ENCODE peak calls at places on chromosomes 5 and 9, in five cellular contexts. One of them, this sample, is unnamed.

GRCh38 chr5:124859027-124859426 is 112.6 kb upstream of the ZNF608 start:
- DNase-seq in K562: no peak
- DNase-seq in GM12878: no peak
- DNase-seq in HepG2: no peak
- DNase-seq in H1: no peak
- DNase-seq in this sample: no peak

GRCh38 chr9:110257097-110257955 is 1.0 kb upstream of the TXN start:
- DNase-seq in GM12878: no peak
- DNase-seq in H1: no peak
- DNase-seq in K562: no peak
- DNase-seq in HepG2: peak; percentile 27
- DNase-seq in this sample: no peak

GRCh38 chr5:38725419-38725865 is 120.4 kb upstream of the OSMR start:
- DNase-seq in HepG2: no peak
- DNase-seq in H1: no peak
- DNase-seq in K562: no peak
- DNase-seq in GM12878: no peak
- DNase-seq in this sample: no peak

GRCh38 chr5:887947-888640 is 4.5 kb downstream of the BRD9 start:
- DNase-seq in HepG2: no peak
- DNase-seq in K562: no peak
- DNase-seq in H1: no peak
- DNase-seq in GM12878: no peak
- DNase-seq in this sample: no peak

GRCh38 chr5:159917919-159918487 is 1.7 kb downstream of the ADRA1B start:
- DNase-seq in HepG2: no peak
- DNase-seq in H1: no peak
- DNase-seq in GM12878: no peak
- DNase-seq in K562: no peak
- DNase-seq in this sample: no peak

GRCh38 chr5:145509336-145510150 is 325.6 kb downstream of the PRELID2 start:
- DNase-seq in K562: no peak
- DNase-seq in H1: no peak
- DNase-seq in HepG2: no peak
- DNase-seq in GM12878: no peak
- DNase-seq in this sample: no peak

GRCh38 chr9:37969130-37969529 is 65.2 kb upstream of the SLC25A51 start:
- DNase-seq in HepG2: peak; percentile 73
- DNase-seq in GM12878: no peak
- DNase-seq in K562: peak; percentile 70
- DNase-seq in H1: no peak
- DNase-seq in this sample: no peak

GRCh38 chr5:14767942-14768837 is 103.4 kb downstream of the ANKH start:
- DNase-seq in H1: no peak
- DNase-seq in HepG2: peak; percentile 15
- DNase-seq in K562: no peak
- DNase-seq in GM12878: no peak
- DNase-seq in this sample: no peak

GRCh38 chr5:175710361-175710760 is 52.5 kb downstream of the HRH2 start:
- DNase-seq in K562: no peak
- DNase-seq in H1: no peak
- DNase-seq in GM12878: no peak
- DNase-seq in HepG2: no peak
- DNase-seq in this sample: peak; percentile 5

GRCh38 chr9:135123735-135124134 is 36.3 kb downstream of the OLFM1 start:
- DNase-seq in HepG2: no peak
- DNase-seq in GM12878: no peak
- DNase-seq in H1: no peak
- DNase-seq in K562: no peak
- DNase-seq in this sample: no peak

GRCh38 chr9:111572945-111573604 is 26.4 kb downstream of the PTGR1 start:
- DNase-seq in HepG2: no peak
- DNase-seq in GM12878: no peak
- DNase-seq in H1: no peak
- DNase-seq in K562: no peak
- DNase-seq in this sample: no peak

GRCh38 chr9:1284727-1285126 is 234.6 kb downstream of the DMRT2 start:
- DNase-seq in GM12878: no peak
- DNase-seq in K562: no peak
- DNase-seq in HepG2: no peak
- DNase-seq in H1: no peak
- DNase-seq in this sample: no peak

GRCh38 chr5:64789457-64789856 is 20.7 kb downstream of the CWC27 start:
- DNase-seq in H1: no peak
- DNase-seq in HepG2: no peak
- DNase-seq in K562: no peak
- DNase-seq in GM12878: no peak
- DNase-seq in this sample: no peak

GRCh38 chr5:143606043-143606752 is 202.7 kb upstream of the NR3C1 start:
- DNase-seq in H1: no peak
- DNase-seq in K562: no peak
- DNase-seq in HepG2: no peak
- DNase-seq in GM12878: peak; percentile 73
- DNase-seq in this sample: no peak

GRCh38 chr9:136138566-136138965 is 19.9 kb upstream of the TMEM250 start:
- DNase-seq in H1: peak; percentile 66
- DNase-seq in HepG2: peak; percentile 44
- DNase-seq in GM12878: no peak
- DNase-seq in K562: peak; percentile 81
- DNase-seq in this sample: peak; percentile 94

GRCh38 chr9:37454238-37454637 is 11.0 kb downstream of the ZBTB5 start:
- DNase-seq in H1: no peak
- DNase-seq in HepG2: peak; percentile 58
- DNase-seq in K562: no peak
- DNase-seq in GM12878: no peak
- DNase-seq in this sample: no peak

GRCh38 chr5:54176066-54176835 is 134.1 kb downstream of the ARL15 start:
- DNase-seq in GM12878: no peak
- DNase-seq in H1: no peak
- DNase-seq in HepG2: no peak
- DNase-seq in K562: no peak
- DNase-seq in this sample: no peak

GRCh38 chr5:73380710-73381586 is 67.6 kb downstream of the FOXD1 start:
- DNase-seq in HepG2: no peak
- DNase-seq in K562: no peak
- DNase-seq in H1: no peak
- DNase-seq in GM12878: no peak
- DNase-seq in this sample: no peak

GRCh38 chr9:95552814-95553546 is 36.2 kb upstream of the PTCH1 start:
- DNase-seq in HepG2: no peak
- DNase-seq in K562: no peak
- DNase-seq in GM12878: no peak
- DNase-seq in H1: peak; percentile 73
- DNase-seq in this sample: peak; percentile 52

GRCh38 chr9:108478431-108478837 is 377.4 kb downstream of the ACTL7B start:
- DNase-seq in GM12878: no peak
- DNase-seq in HepG2: no peak
- DNase-seq in K562: no peak
- DNase-seq in H1: no peak
- DNase-seq in this sample: no peak

GRCh38 chr5:179125789-179126505 is 65.8 kb downstream of the ZNF354C start:
- DNase-seq in K562: no peak
- DNase-seq in HepG2: no peak
- DNase-seq in GM12878: no peak
- DNase-seq in H1: no peak
- DNase-seq in this sample: no peak

GRCh38 chr5:145661737-145662530 is 173.2 kb downstream of the PRELID2 start:
- DNase-seq in H1: no peak
- DNase-seq in GM12878: no peak
- DNase-seq in K562: no peak
- DNase-seq in HepG2: no peak
- DNase-seq in this sample: no peak

GRCh38 chr5:127838661-127839060 is 135.5 kb downstream of the CCDC192 start:
- DNase-seq in H1: no peak
- DNase-seq in K562: no peak
- DNase-seq in GM12878: no peak
- DNase-seq in HepG2: no peak
- DNase-seq in this sample: no peak

GRCh38 chr9:115653231-115653630 is 500.4 kb upstream of the PAPPA start:
- DNase-seq in H1: no peak
- DNase-seq in GM12878: no peak
- DNase-seq in HepG2: no peak
- DNase-seq in K562: no peak
- DNase-seq in this sample: no peak

GRCh38 chr9:95138474-95138873 is 179.0 kb downstream of the FANCC start:
- DNase-seq in GM12878: no peak
- DNase-seq in HepG2: no peak
- DNase-seq in H1: no peak
- DNase-seq in K562: no peak
- DNase-seq in this sample: peak; percentile 60

GRCh38 chr5:116078199-116078598 is 6.6 kb upstream of the COMMD10 start:
- DNase-seq in K562: no peak
- DNase-seq in HepG2: no peak
- DNase-seq in GM12878: no peak
- DNase-seq in H1: no peak
- DNase-seq in this sample: no peak

GRCh38 chr9:21873540-21874221 is 71.2 kb downstream of the MTAP start:
- DNase-seq in H1: no peak
- DNase-seq in GM12878: no peak
- DNase-seq in HepG2: no peak
- DNase-seq in K562: no peak
- DNase-seq in this sample: no peak

GRCh38 chr5:81417052-81417451 is 23.1 kb upstream of the ACOT12 start:
- DNase-seq in H1: no peak
- DNase-seq in HepG2: no peak
- DNase-seq in K562: no peak
- DNase-seq in GM12878: no peak
- DNase-seq in this sample: no peak

GRCh38 chr5:143061161-143061945 is 291.2 kb downstream of the ARHGAP26 start:
- DNase-seq in HepG2: no peak
- DNase-seq in GM12878: no peak
- DNase-seq in H1: no peak
- DNase-seq in K562: no peak
- DNase-seq in this sample: no peak

GRCh38 chr9:101027733-101028345 is 688 bp upstream of the PLPPR1 start:
- DNase-seq in H1: no peak
- DNase-seq in K562: no peak
- DNase-seq in HepG2: peak; percentile 67
- DNase-seq in GM12878: no peak
- DNase-seq in this sample: no peak

GRCh38 chr5:172572440-172572839 is 68.6 kb upstream of the NEURL1B start:
- DNase-seq in GM12878: no peak
- DNase-seq in K562: no peak
- DNase-seq in HepG2: no peak
- DNase-seq in H1: no peak
- DNase-seq in this sample: no peak
- TF ChIP-seq ATF2 in GM12878: no peak
- TF ChIP-seq ATF2 in K562: no peak
- TF ChIP-seq ATF2 in HepG2: no peak
- TF ChIP-seq ATF2 in H1: no peak
- TF ChIP-seq ATF2 in this sample: no peak

DNA sequence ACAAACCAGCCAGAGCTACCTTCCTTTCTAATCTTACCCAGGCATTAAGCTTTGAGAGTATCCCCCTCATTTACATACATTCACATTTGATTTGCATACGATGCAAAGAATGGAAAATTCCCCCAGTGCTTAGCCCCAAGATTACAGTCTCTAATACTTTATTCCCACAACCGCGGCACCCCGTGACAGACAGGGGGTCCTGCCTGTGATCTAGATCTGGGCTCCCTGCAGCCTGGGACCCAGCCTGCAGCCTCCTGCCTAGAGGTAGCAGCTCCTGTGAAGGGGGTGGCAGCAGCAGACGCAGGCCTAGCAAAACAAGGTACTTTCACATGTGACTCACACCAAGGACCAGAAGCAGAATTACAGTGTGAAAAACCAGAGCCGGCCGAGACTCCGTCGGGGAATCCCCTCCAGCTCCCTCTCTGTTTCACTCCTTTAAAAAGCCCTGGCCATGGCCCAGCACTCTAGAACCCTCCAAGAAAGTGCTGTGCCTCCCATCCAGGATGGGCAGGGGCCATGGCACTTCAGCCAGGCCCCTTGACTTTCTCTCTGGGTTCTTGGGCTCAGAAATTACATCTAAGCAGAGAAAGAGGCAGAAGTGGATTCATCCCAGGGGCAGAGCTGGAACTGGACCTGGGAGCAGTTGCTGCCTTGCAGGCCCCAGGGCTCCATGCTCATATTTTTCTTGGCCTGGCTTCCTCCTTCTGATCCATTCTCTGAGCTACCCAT is 14.0 kb upstream of the TCF7 start:
- DNase-seq in H1: no peak
- DNase-seq in HepG2: no peak
- DNase-seq in K562: no peak
- DNase-seq in GM12878: peak; percentile 94
- DNase-seq in this sample: peak; percentile 36
- TF ChIP-seq ATF2 in H1: no peak
- TF ChIP-seq ATF2 in HepG2: no peak
- TF ChIP-seq ATF2 in K562: no peak
- TF ChIP-seq ATF2 in GM12878: no peak
- TF ChIP-seq ATF2 in this sample: no peak

GRCh38 chr5:138974227-138975063 is 99.3 kb upstream of the LRRTM2 start:
- DNase-seq in H1: no peak
- DNase-seq in K562: peak; percentile 66
- DNase-seq in GM12878: no peak
- DNase-seq in HepG2: no peak
- DNase-seq in this sample: no peak

GRCh38 chr5:138975098-138975847 is 100.1 kb upstream of the LRRTM2 start:
- DNase-seq in K562: peak; percentile 34
- DNase-seq in GM12878: no peak
- DNase-seq in H1: no peak
- DNase-seq in HepG2: no peak
- DNase-seq in this sample: no peak

GRCh38 chr5:138972230-138972629 is 97.1 kb upstream of the LRRTM2 start:
- DNase-seq in H1: no peak
- DNase-seq in K562: no peak
- DNase-seq in GM12878: no peak
- DNase-seq in HepG2: no peak
- DNase-seq in this sample: no peak

GRCh38 chr5:138969323-138970013 is 94.3 kb upstream of the LRRTM2 start:
- DNase-seq in H1: no peak
- DNase-seq in K562: no peak
- DNase-seq in HepG2: no peak
- DNase-seq in GM12878: no peak
- DNase-seq in this sample: no peak

DNA sequence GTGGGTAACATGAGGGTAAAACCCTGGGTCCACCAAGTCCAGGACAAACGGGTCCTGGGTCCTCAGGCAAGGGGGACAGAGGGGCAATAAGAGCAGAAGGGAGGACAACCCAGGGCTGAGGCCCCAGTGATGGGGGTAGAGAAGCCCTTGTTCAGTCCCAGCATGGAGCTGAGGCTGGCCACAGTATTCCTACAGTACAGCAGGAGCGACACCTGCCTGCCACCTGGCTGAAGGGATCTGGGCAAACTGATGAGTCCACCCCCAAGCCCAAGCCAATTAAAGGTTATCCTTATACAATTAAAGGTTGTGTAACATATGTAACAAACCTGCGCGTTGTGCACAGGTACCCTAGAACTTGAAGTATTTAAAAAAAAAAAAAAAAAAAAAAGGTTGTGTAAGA is 97.7 kb upstream of the LRRTM2 start:
- DNase-seq in HepG2: no peak
- DNase-seq in H1: no peak
- DNase-seq in GM12878: no peak
- DNase-seq in K562: no peak
- DNase-seq in this sample: peak; percentile 43
- TF ChIP-seq ATF2 in HepG2: no peak
- TF ChIP-seq ATF2 in H1: no peak
- TF ChIP-seq ATF2 in GM12878: no peak
- TF ChIP-seq ATF2 in K562: no peak
- TF ChIP-seq ATF2 in this sample: no peak

GRCh38 chr9:73426226-73426625 is 274.6 kb downstream of the ANXA1 start:
- DNase-seq in H1: no peak
- DNase-seq in HepG2: no peak
- DNase-seq in K562: no peak
- DNase-seq in GM12878: no peak
- DNase-seq in this sample: no peak

GRCh38 chr9:73423891-73424290 is 272.2 kb downstream of the ANXA1 start:
- DNase-seq in K562: no peak
- DNase-seq in H1: no peak
- DNase-seq in GM12878: no peak
- DNase-seq in HepG2: no peak
- DNase-seq in this sample: no peak
- TF ChIP-seq ATF2 in K562: no peak
- TF ChIP-seq ATF2 in H1: no peak
- TF ChIP-seq ATF2 in GM12878: no peak
- TF ChIP-seq ATF2 in HepG2: no peak
- TF ChIP-seq ATF2 in this sample: no peak